ENCODE peak calls at places on chromosomes 4 and X, in five cellular contexts. Z is IMR-90, H is H1, G is neuronal stem cell, W is H9. L is an unnamed sample.

GRCh38 chrX:65601530-65602281 is 65.7 kb upstream of the MSN start:
- DNase-seq in Z (peak; percentile 88), H (no peak), G (no peak), W (no peak), L (peak; percentile 89)

GRCh38 chr4:2923678-2924173 is 39.5 kb downstream of the NOP14 start:
- DNase-seq in Z (no peak), H (no peak), G (no peak), W (no peak), L (no peak)

GRCh38 chr4:16083217-16084191 is at the start of gene PROM1:
- DNase-seq in Z (no peak), H (peak; percentile 76), G (peak; percentile 50), W (peak; percentile 83), L (no peak)

GRCh38 chr4:188554413-188554812 is 415.2 kb downstream of the TRIML1 start:
- DNase-seq in Z (no peak), H (no peak), G (no peak), W (no peak), L (no peak)

GRCh38 chrX:101252634-101253033 is 33.0 kb downstream of the DRP2 start:
- DNase-seq in Z (peak; percentile 35), H (no peak), G (no peak), W (no peak), L (peak; percentile 18)

GRCh38 chr4:45741897-45742296 is 382.0 kb downstream of the GABRG1 start:
- DNase-seq in Z (no peak), H (no peak), G (no peak), W (peak; percentile 34), L (no peak)

GRCh38 chr4:39657465-39657864 is 18.8 kb upstream of the SMIM14 start:
- DNase-seq in Z (no peak), H (no peak), G (no peak), W (no peak), L (no peak)

GRCh38 chr4:124953059-124953850 is 240.7 kb upstream of the ANKRD50 start:
- DNase-seq in Z (peak; percentile 95), H (no peak), G (no peak), W (no peak), L (peak; percentile 73)

GRCh38 chrX:135345328-135345645 is 36.0 kb downstream of the ETDC start:
- DNase-seq in Z (peak; percentile 49), H (no peak), G (no peak), W (no peak), L (peak; percentile 34)

GRCh38 chr4:36348403-36348938 is 67.1 kb downstream of the DTHD1 start:
- DNase-seq in Z (no peak), H (no peak), G (no peak), W (no peak), L (no peak)

GRCh38 chr4:88843067-88843723 is 145.6 kb upstream of the NAP1L5 start:
- DNase-seq in Z (peak; percentile 35), H (no peak), G (no peak), W (no peak), L (no peak)

GRCh38 chr4:137421796-137422195 is 110.5 kb downstream of the PCDH18 start:
- DNase-seq in Z (peak; percentile 55), H (no peak), G (no peak), W (no peak), L (peak; percentile 61)

GRCh38 chr4:106978046-106978774 is 57.9 kb downstream of the DKK2 start:
- DNase-seq in Z (no peak), H (peak; percentile 51), G (no peak), W (peak; percentile 52), L (no peak)

GRCh38 chrX:129566081-129566480 is 26.0 kb downstream of the OCRL start:
- DNase-seq in Z (peak; percentile 23), H (no peak), G (no peak), W (no peak), L (no peak)

GRCh38 chr4:182090186-182090585 is 153.0 kb upstream of the TENM3 start:
- DNase-seq in Z (no peak), H (no peak), G (no peak), W (no peak), L (no peak)

GRCh38 chrX:95762716-95763115 is 921.9 kb upstream of the DIAPH2 start:
- DNase-seq in Z (no peak), H (no peak), G (no peak), W (no peak), L (no peak)

GRCh38 chrX:77962068-77962902 is 7.2 kb downstream of the PGAM4 start:
- DNase-seq in Z (peak; percentile 4), H (no peak), G (no peak), W (no peak), L (peak; percentile 30)

GRCh38 chrX:72123471-72124185 is 8.1 kb downstream of the RTL5 start:
- DNase-seq in Z (peak; percentile 5), H (no peak), G (peak; percentile 74), W (peak; percentile 81), L (peak; percentile 89)

GRCh38 chrX:123920065-123920785 is 41.3 kb upstream of the STAG2 start:
- DNase-seq in Z (peak; percentile 84), H (no peak), G (no peak), W (no peak), L (peak; percentile 68)

GRCh38 chr4:48909697-48910096 is 3.1 kb upstream of the OCIAD2 start:
- DNase-seq in Z (peak; percentile 99), H (no peak), G (peak; percentile 20), W (peak; percentile 44), L (peak; percentile 96)

GRCh38 chr4:2251073-2251794 is 9.3 kb upstream of the HAUS3 start:
- DNase-seq in Z (no peak), H (no peak), G (no peak), W (no peak), L (no peak)

GRCh38 chr4:33873791-33874190 is 2370.5 kb downstream of the ARAP2 start:
- DNase-seq in Z (no peak), H (no peak), G (no peak), W (no peak), L (no peak)

GRCh38 chr4:139656614-139657486 is 8.8 kb upstream of the MGST2 start:
- DNase-seq in Z (peak; percentile 78), H (peak; percentile 58), G (peak; percentile 62), W (peak; percentile 76), L (peak; percentile 81)

GRCh38 chrX:110310896-110311295 is 7.0 kb downstream of the AMMECR1 start:
- DNase-seq in Z (no peak), H (no peak), G (no peak), W (no peak), L (peak; percentile 54)

GRCh38 chrX:8783100-8784098 is 17.8 kb downstream of the FAM9A start:
- DNase-seq in Z (peak; percentile 4), H (peak; percentile 71), G (no peak), W (peak; percentile 72), L (no peak)

GRCh38 chr4:10582059-10582686 is 102.4 kb downstream of the CLNK start:
- DNase-seq in Z (peak; percentile 69), H (no peak), G (peak; percentile 42), W (peak; percentile 42), L (peak; percentile 68)

GRCh38 chrX:13013353-13014110 is 30.9 kb downstream of the FAM9C start:
- DNase-seq in Z (no peak), H (no peak), G (no peak), W (no peak), L (peak; percentile 52)

GRCh38 chr4:26856906-26857277 is 3.7 kb upstream of the STIM2 start:
- DNase-seq in Z (no peak), H (no peak), G (no peak), W (no peak), L (no peak)

GRCh38 chr4:28177641-28178040 is 1317.0 kb downstream of the STIM2 start:
- DNase-seq in Z (no peak), H (no peak), G (no peak), W (no peak), L (no peak)

GRCh38 chr4:156889616-156890594 is 81.7 kb downstream of the PDGFC start:
- DNase-seq in Z (peak; percentile 83), H (no peak), G (no peak), W (no peak), L (peak; percentile 24)

GRCh38 chr4:82643994-82644730 is 82.4 kb upstream of the TMEM150C start:
- DNase-seq in Z (peak; percentile 58), H (no peak), G (no peak), W (no peak), L (no peak)

GRCh38 chr4:169345207-169345788 is 74.5 kb upstream of the SH3RF1 start:
- DNase-seq in Z (peak; percentile 86), H (no peak), G (no peak), W (no peak), L (no peak)

GRCh38 chrX:123764967-123765871 is 32.4 kb upstream of the THOC2 start:
- DNase-seq in Z (peak; percentile 81), H (peak; percentile 57), G (peak; percentile 59), W (peak; percentile 88), L (peak; percentile 91)

GRCh38 chrX:131831185-131831520 is 191.9 kb upstream of the STK26 start:
- DNase-seq in Z (peak; percentile 3), H (no peak), G (no peak), W (no peak), L (no peak)
- H2BK15ac ChIP-seq in Z (no peak overlapping the region), H (peak overlapping the region; percentile 72), G (no peak overlapping the region), W (no peak overlapping the region), L (no peak overlapping the region)

GRCh38 chrX:323721-324628 is 5.4 kb upstream of the GTPBP6 start:
- DNase-seq in Z (peak; percentile 58), H (no peak), G (no peak), W (peak; percentile 82), L (peak; percentile 56)
- H4K91ac ChIP-seq in Z (no peak overlapping the region), H (no peak overlapping the region), G (no peak overlapping the region), W (no peak overlapping the region), L (peak overlapping the region; percentile 86)

DNA sequence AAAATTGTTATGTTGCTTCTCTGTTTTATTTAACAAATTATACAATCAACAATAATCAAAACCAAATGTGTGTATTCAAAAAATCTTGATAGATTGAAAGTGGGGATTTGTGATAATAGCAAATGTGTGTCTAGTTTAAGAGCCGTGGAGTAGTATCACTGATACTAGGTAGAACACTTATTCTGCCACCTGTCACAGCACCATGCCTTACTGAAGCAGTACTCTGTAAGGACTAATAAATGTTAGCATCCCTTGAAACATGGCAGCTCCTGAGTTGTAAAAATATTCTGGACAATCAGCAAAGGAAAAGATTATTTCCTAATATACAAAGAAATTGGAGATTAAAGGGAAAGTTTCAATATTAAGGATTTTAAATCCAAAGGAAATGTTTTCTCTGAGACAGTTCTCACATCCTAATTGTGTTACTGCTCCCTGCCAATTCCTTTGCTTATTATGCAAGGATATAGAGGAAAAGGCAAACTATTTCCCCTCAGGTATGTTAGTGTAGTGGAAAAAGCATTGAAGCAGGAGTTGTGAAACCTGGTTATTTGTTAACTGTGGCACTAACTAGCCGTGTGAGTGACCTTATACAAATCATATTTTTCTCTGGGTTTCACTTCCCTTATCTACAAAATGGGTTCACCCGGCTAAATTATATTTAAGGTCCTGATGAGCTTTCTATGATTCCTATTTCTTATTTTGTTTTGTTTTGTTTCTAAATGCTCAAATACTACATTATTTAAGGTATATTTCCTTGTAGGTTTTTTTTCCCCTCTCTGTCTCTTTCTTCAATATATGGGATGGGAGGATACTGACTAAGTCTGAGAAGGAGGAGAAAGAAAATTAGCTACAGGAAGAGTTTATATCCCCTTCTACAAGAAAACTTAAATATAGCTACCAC is 303.2 kb downstream of the ARHGAP24 start:
- DNase-seq in Z (no peak), H (no peak), G (no peak), W (no peak), L (peak; percentile 60)
- H2BK15ac ChIP-seq in Z (peak overlapping the region; percentile 85), H (no peak overlapping the region), G (no peak overlapping the region), W (no peak overlapping the region), L (no peak overlapping the region)

GRCh38 chrX:156000361-156000926 is 2.9 kb downstream of the IL9R start:
- DNase-seq in Z (no peak), H (no peak), G (no peak), W (no peak), L (no peak)
- H4K91ac ChIP-seq in Z (no peak overlapping the region), H (no peak overlapping the region), G (no peak overlapping the region), W (no peak overlapping the region), L (no peak overlapping the region)

L was measured in mesenchymal stem cell.